ENCODE peak calls at places on chromosomes 16 and 17, in nine cellular contexts. E is Peyer's patch, M is PC-9, A is SJSA1, T is prostate gland, C is aorta, P is mesendoderm, S is A673, K is spleen. I is an unnamed sample.

GRCh38 chr17:61015966-61016365 is 338.3 kb downstream of the BCAS3 start:
- DNase-seq in C (no peak), S (no peak), K (no peak), P (no peak), A (no peak), E (no peak), T (no peak), M (no peak), I (no peak)

GRCh38 chr16:81237282-81237681 is 1.2 kb upstream of the BCO1 start:
- DNase-seq in E (no peak), P (no peak), T (peak), K (peak), S (no peak), M (no peak), A (no peak), C (no peak), I (no peak)

GRCh38 chr17:48023408-48024148 is 14.0 kb downstream of the COPZ2 start:
- DNase-seq in A (peak), M (peak), P (peak), S (peak), C (peak), E (peak), T (peak), K (peak), I (peak)

GRCh38 chr16:67155305-67156145 is 4.2 kb downstream of the TRADD start:
- DNase-seq in E (peak), P (peak), C (peak), M (peak), S (peak), A (peak), K (peak), T (peak), I (peak)

GRCh38 chr17:80095844-80096475 is 5.4 kb upstream of the GAA start:
- DNase-seq in S (no peak), P (no peak), T (no peak), E (no peak), A (no peak), C (no peak), K (peak), M (no peak), I (peak)

GRCh38 chr17:9350083-9350482 is 225.5 kb downstream of the STX8 start:
- DNase-seq in S (no peak), C (no peak), M (no peak), E (no peak), T (no peak), A (peak), P (no peak), K (no peak), I (no peak)

GRCh38 chr17:40564883-40565744 is at the start of gene CCR7:
- DNase-seq in T (no peak), M (no peak), E (peak), A (peak), S (no peak), K (peak), C (no peak), P (peak), I (peak)

GRCh38 chr17:44108440-44109311 is 14.8 kb downstream of the HDAC5 start:
- DNase-seq in M (peak), P (no peak), K (no peak), T (peak), C (peak), S (no peak), E (peak), A (peak), I (peak)

GRCh38 chr16:4936181-4936990 is 562 bp downstream of the PPL start:
- DNase-seq in P (peak), A (no peak), T (peak), C (no peak), E (no peak), K (no peak), S (no peak), M (peak), I (peak)

GRCh38 chr17:74603032-74603635 is 11.1 kb upstream of the CD300LD start:
- DNase-seq in P (no peak), S (no peak), E (no peak), T (no peak), C (no peak), A (no peak), K (no peak), M (no peak), I (no peak)

GRCh38 chr16:14003119-14003570 is 68.0 kb upstream of the MRTFB start:
- DNase-seq in A (peak), K (peak), C (peak), T (peak), E (peak), P (peak), S (peak), M (peak), I (peak)

GRCh38 chr16:26993988-26994387 is 72.7 kb upstream of the C16orf82 start:
- DNase-seq in K (no peak), M (no peak), T (no peak), A (no peak), C (no peak), E (no peak), S (no peak), P (no peak), I (peak)

GRCh38 chr16:626787-627457 is 3.9 kb upstream of the WFIKKN1 start:
- DNase-seq in C (peak), E (no peak), K (no peak), T (no peak), A (peak), P (peak), M (peak), S (peak), I (no peak)

GRCh38 chr16:84879569-84880487 is 60.0 kb downstream of the CRISPLD2 start:
- DNase-seq in A (no peak), P (peak), E (no peak), C (no peak), T (no peak), M (peak), K (no peak), S (no peak), I (no peak)

GRCh38 chr16:22008215-22009142 is 568 bp downstream of the MOSMO start:
- DNase-seq in E (peak), K (peak), M (no peak), S (no peak), C (no peak), P (no peak), T (no peak), A (no peak), I (peak)

GRCh38 chr17:17506893-17507464 is 10.8 kb upstream of the RASD1 start:
- DNase-seq in E (no peak), K (no peak), T (no peak), M (no peak), C (peak), P (no peak), A (no peak), S (no peak), I (no peak)

GRCh38 chr17:1490643-1491405 is 1.7 kb downstream of the MYO1C start:
- DNase-seq in T (peak), E (peak), C (peak), P (peak), A (no peak), K (peak), M (peak), S (peak), I (peak)

GRCh38 chr16:66360624-66361324 is 5.7 kb upstream of the CDH5 start:
- DNase-seq in K (no peak), S (no peak), P (no peak), M (no peak), A (no peak), E (no peak), T (no peak), C (no peak), I (no peak)

GRCh38 chr17:54172096-54172495 is 349.4 kb downstream of the KIF2B start:
- DNase-seq in M (no peak), P (no peak), C (no peak), E (no peak), A (no peak), T (no peak), S (no peak), K (no peak), I (no peak)

GRCh38 chr17:52837502-52837901 is 679.0 kb upstream of the CA10 start:
- DNase-seq in S (no peak), M (no peak), A (no peak), K (no peak), C (no peak), P (no peak), T (no peak), E (no peak), I (no peak)

GRCh38 chr16:51150894-51151320 is at the start of gene SALL1:
- DNase-seq in C (no peak), S (peak), K (no peak), T (no peak), M (no peak), E (no peak), P (no peak), A (peak), I (peak)

GRCh38 chr16:51149251-51149661 is 1.8 kb downstream of the SALL1 start:
- DNase-seq in P (no peak), K (no peak), C (no peak), T (no peak), E (no peak), M (no peak), S (no peak), A (no peak), I (peak)

GRCh38 chr16:51148674-51149228 is 2.3 kb downstream of the SALL1 start:
- DNase-seq in A (no peak), C (no peak), T (no peak), P (no peak), S (no peak), K (no peak), E (no peak), M (no peak), I (no peak)

GRCh38 chr16:51150159-51150893 is 744 bp downstream of the SALL1 start:
- DNase-seq in E (no peak), P (no peak), S (no peak), T (no peak), K (no peak), C (no peak), A (peak), M (no peak), I (peak)

DNA sequence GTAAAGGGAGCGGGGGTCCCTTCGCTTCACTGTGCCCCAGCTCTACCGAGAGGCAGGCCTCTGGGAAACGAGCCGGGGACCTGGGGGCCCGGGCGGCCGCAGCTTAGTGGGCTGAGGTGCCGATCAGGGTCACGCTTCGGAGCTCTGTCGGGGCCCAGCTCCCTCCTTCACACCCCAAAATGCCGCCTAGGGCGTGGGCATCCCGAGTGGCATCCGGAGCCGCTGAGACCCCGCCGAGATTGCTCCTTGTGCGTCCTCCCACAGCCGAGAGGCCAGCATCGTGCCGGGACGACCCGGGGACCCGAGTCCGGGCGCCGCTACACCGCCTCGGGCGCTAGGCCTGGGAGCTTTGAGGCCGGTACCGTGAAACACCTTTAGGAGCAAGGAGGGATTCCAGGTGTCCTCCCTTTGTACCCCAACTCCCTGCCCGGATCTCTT is 1.3 kb downstream of the SALL1 start:
- DNase-seq in E (no peak), C (no peak), M (no peak), A (no peak), P (no peak), K (no peak), T (no peak), S (no peak), I (peak)
- H3K4me3 ChIP-seq in E (no peak), C (no peak), M (no peak), A (peak), P (peak), K (no peak), T (peak), S (peak), I (peak)

GRCh38 chr17:11363575-11363974 is 122.6 kb downstream of the SHISA6 start:
- DNase-seq in T (no peak), M (no peak), A (no peak), C (no peak), P (peak), E (no peak), S (no peak), K (no peak), I (peak)
- H3K27ac ChIP-seq in T (no peak), M (no peak), A (no peak), C (no peak), P (no peak), E (no peak), S (peak), K (no peak), I (no peak)

DNA sequence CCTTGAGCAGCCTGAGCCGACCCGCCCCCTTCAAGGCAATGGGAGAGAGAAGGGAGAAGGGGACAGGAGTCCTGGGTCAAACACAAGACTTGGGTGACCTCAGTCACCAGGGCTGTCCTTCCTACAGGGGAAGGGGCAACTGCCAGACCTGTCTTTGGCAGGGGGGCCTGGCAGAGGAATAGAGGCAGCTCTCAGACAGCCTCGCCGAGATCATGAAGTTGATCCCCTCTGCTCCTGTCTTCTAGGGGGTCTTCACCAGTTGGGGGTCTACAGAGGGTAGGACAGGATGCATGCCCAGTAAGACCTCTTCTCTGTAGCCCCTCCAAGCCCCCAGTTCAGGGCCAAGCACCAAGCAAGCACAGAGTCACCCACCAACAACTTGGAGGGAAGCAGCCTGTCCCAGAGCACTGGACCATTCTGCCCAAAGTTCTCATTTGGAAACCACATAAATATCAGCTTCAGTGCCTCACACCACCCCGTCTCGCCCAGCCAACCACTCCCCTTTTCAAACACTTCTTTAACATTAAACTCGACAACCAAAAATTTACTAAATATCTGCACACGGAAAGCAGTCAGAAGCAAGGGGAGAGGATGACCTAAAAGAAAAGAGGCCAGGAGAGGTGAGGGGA is 7.8 kb downstream of the DOK4 start:
- DNase-seq in S (no peak), P (no peak), K (peak), E (peak), C (no peak), T (no peak), M (no peak), A (no peak), I (peak)
- H3K4me3 ChIP-seq in S (peak), P (no peak), K (peak), E (peak), C (no peak), T (no peak), M (no peak), A (no peak), I (no peak)

GRCh38 chr17:49616546-49617205 is 41.0 kb downstream of the NXPH3 start:
- DNase-seq in P (no peak), A (no peak), E (no peak), S (no peak), C (peak), M (no peak), T (no peak), K (no peak), I (no peak)

GRCh38 chr17:49612721-49613120 is 37.0 kb downstream of the NXPH3 start:
- DNase-seq in C (no peak), A (no peak), P (no peak), S (no peak), E (no peak), K (no peak), M (no peak), T (no peak), I (no peak)

GRCh38 chr17:49616086-49616485 is 40.4 kb downstream of the NXPH3 start:
- DNase-seq in E (no peak), M (no peak), K (no peak), P (peak), S (no peak), A (no peak), T (no peak), C (no peak), I (no peak)

DNA sequence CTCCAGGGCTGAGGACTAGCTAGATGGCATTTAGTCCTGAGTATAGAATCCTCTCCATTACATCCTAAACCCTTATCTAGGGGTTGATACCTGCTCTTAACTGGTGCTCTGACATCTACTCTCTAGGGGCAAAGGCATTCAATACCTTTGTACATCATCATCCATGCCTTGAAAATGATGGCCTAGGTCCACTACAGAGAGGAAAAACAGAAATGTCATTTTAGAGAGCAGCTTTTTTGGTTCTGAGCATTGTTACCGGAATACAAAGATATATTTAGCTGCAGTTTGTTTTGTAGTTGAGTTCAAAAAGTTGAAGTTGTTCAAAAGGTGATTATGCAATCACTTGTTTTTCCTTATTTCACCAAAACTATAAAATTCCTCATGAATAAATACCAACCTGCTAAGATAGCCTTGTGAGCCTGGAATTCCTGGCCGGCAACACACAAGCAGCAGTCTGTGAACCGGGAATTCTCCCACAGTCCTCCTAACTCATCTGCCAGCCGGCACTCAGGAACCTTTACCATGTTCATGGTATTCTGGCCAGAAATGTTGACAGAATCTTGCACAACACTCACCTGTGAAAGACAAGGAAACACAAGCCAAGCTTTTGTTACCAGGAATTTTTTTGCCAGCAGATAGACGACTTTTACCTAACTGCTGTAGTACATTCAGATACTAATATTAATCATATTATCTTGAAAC is 35.4 kb downstream of the NXPH3 start:
- DNase-seq in C (no peak), T (peak), A (no peak), S (no peak), M (no peak), P (no peak), E (no peak), K (no peak), I (no peak)
- H3K27ac ChIP-seq in C (peak), T (no peak), A (no peak), S (no peak), M (no peak), P (no peak), E (no peak), K (no peak), I (no peak)

GRCh38 chr17:13346592-13346991 is 255.1 kb downstream of the HS3ST3A1 start:
- DNase-seq in A (no peak), K (no peak), C (no peak), M (no peak), P (no peak), T (no peak), S (no peak), E (no peak), I (no peak)
- H3K4me3 ChIP-seq in A (no peak), K (no peak), C (no peak), M (no peak), P (no peak), T (no peak), S (no peak), E (no peak), I (no peak)

GRCh38 chr16:48201515-48202201 is 42.4 kb upstream of the LONP2 start:
- DNase-seq in T (no peak), C (no peak), M (no peak), A (no peak), E (no peak), P (no peak), S (no peak), K (no peak), I (no peak)

GRCh38 chr16:48206594-48207242 is 37.4 kb upstream of the LONP2 start:
- DNase-seq in K (no peak), T (no peak), M (no peak), A (no peak), P (peak), C (no peak), S (no peak), E (no peak), I (no peak)

GRCh38 chr16:48203974-48204824 is 39.9 kb upstream of the LONP2 start:
- DNase-seq in T (no peak), P (no peak), M (no peak), E (no peak), K (no peak), S (no peak), A (no peak), C (no peak), I (no peak)

GRCh38 chr16:48210747-48211146 is 33.4 kb upstream of the LONP2 start:
- DNase-seq in T (peak), K (no peak), E (no peak), A (no peak), M (no peak), C (no peak), S (no peak), P (no peak), I (no peak)

DNA sequence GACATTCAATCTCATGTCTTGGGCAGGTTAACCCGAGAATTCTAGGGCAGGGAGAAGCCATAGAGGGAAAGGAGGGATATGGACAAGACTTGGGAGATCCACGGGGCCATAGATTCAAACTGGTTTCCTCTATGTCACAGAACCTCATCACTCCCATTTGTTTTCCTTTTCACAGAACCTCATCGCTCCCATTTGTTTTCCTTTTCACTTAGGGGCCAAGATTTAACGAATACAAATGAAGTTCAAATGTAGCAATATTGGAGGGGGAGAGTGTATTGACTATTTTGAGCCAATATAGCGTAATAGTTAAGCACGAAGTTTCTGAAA is 39.3 kb upstream of the LONP2 start:
- DNase-seq in M (no peak), C (no peak), E (no peak), T (no peak), A (no peak), S (no peak), P (no peak), K (no peak), I (no peak)
- H3K27ac ChIP-seq in M (no peak), C (no peak), E (peak), T (no peak), A (no peak), S (no peak), P (no peak), K (no peak), I (no peak)

DNA sequence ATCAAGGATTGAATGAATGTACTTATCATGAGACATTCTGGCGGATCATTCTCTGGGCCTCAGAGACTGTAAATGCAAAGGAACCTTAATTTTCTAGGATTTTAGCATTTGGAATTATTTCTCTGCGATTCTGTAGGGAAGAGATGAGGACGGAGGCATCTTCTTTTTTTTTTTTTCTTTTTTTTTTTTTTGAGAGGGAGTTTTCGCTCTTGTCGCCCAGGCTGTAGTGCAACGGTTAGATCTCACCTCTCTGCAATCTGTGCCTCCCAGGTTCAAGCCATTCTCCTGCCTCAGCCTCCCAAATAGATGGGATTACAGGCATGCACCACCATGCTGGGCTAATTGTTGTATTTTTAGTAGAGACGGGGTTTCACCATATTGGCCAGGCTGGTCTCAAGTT is 2.1 kb downstream of the ITGAL start:
- DNase-seq in C (no peak), P (no peak), T (no peak), M (no peak), A (no peak), K (no peak), S (no peak), E (no peak), I (no peak)
- H3K4me3 ChIP-seq in C (no peak), P (no peak), T (no peak), M (no peak), A (no peak), K (peak), S (no peak), E (no peak), I (no peak)

DNA sequence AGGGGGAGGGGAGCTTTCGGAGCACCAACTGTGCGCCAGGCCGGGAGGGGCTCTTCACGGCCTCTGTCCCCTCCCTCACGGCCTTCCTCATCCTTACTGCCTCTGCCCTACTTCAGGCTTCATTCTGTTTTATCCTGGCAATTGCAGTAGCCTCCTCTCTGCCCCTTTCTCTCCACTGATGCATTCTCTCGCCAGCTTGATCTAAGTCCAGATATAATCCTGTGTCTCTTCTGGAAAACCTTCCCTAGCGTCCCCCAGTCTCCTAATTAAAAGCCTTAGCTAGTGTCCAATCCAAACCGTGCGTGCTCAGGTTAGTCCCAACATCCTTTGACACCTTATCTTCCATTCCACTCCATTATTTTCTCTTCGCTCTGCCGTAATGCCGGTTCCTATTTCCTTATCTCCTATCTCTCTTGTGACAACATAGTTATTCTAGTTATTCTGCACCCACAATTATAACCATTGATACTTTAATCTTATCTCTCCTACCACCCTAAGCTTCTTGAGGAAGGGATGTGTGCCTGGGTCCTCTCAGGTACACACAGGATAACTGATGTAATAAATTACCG is 856 bp downstream of the ZNF48 start:
- DNase-seq in A (no peak), S (peak), T (no peak), C (no peak), P (no peak), E (no peak), M (no peak), K (no peak), I (no peak)
- H3K27ac ChIP-seq in A (no peak), S (peak), T (peak), C (peak), P (peak), E (peak), M (peak), K (peak), I (peak)